ENCODE peak calls at places on chromosomes 1 and 21, in five cellular contexts. Q is AG04450, N is right lobe of liver, M is stomach, D is neural progenitor cell. C is an unnamed sample. For H3K27me3, the result is how much of the 10 kb centered on the place peaks cover.

GRCh38 chr1:164608651-164609057 is 49.7 kb downstream of the PBX1 start:
- DNase-seq in Q (no peak), N (no peak), M (no peak), D (no peak), C (no peak)

GRCh38 chr1:115877511-115877910 is 36.6 kb upstream of the NHLH2 start:
- DNase-seq in Q (no peak), N (no peak), M (no peak), D (peak), C (no peak)

GRCh38 chr1:42935313-42935624 is 23.4 kb downstream of the SLC2A1 start:
- DNase-seq in Q (no peak), N (no peak), M (peak), D (no peak), C (no peak)

GRCh38 chr21:32562915-32563314 is 22.4 kb downstream of the TCP10L start:
- DNase-seq in Q (no peak), N (no peak), M (no peak), D (no peak), C (no peak)

GRCh38 chr1:225427249-225428065 is at the start of gene LBR:
- DNase-seq in Q (no peak), N (peak), M (peak), D (peak), C (peak)

GRCh38 chr1:9399510-9400424 is 107.1 kb downstream of the SPSB1 start:
- DNase-seq in Q (no peak), N (no peak), M (peak), D (no peak), C (peak)

GRCh38 chr1:245444971-245445370 is 290.2 kb downstream of the KIF26B start:
- DNase-seq in Q (no peak), N (no peak), M (no peak), D (no peak), C (no peak)

GRCh38 chr21:16870116-16870515 is 642.7 kb upstream of the CXADR start:
- DNase-seq in Q (peak), N (no peak), M (no peak), D (no peak), C (no peak)

GRCh38 chr1:154353460-154353904 is 28.2 kb downstream of the ATP8B2 start:
- DNase-seq in Q (no peak), N (no peak), M (peak), D (peak), C (peak)

GRCh38 chr1:180842890-180843289 is 69.8 kb upstream of the KIAA1614 start:
- DNase-seq in Q (no peak), N (no peak), M (no peak), D (peak), C (peak)

GRCh38 chr1:225655509-225656258 is 2.8 kb upstream of the ENAH start:
- DNase-seq in Q (peak), N (no peak), M (peak), D (peak), C (no peak)

GRCh38 chr1:91549041-91549735 is 48.5 kb downstream of the CDC7 start:
- DNase-seq in Q (no peak), N (no peak), M (no peak), D (no peak), C (no peak)

GRCh38 chr1:247077234-247077633 is 1.4 kb downstream of the ZNF670 start:
- DNase-seq in Q (no peak), N (no peak), M (no peak), D (no peak), C (no peak)

GRCh38 chr1:210123924-210124589 is 108.5 kb upstream of the SERTAD4 start:
- DNase-seq in Q (peak), N (no peak), M (no peak), D (no peak), C (no peak)

GRCh38 chr21:42025392-42026071 is 15.4 kb upstream of the ZBTB21 start:
- DNase-seq in Q (no peak), N (no peak), M (no peak), D (no peak), C (peak)

GRCh38 chr1:23421752-23422312 is 2.7 kb downstream of the TCEA3 start:
- DNase-seq in Q (peak), N (no peak), M (no peak), D (no peak), C (no peak)

GRCh38 chr1:92329356-92330129 is 30.7 kb downstream of the RPAP2 start:
- DNase-seq in Q (no peak), N (no peak), M (no peak), D (no peak), C (no peak)

GRCh38 chr1:220887868-220888664 is 8.8 kb downstream of the HLX start:
- DNase-seq in Q (no peak), N (no peak), M (no peak), D (peak), C (peak)

GRCh38 chr1:16371725-16372124 is 4.7 kb downstream of the SZRD1 start:
- DNase-seq in Q (no peak), N (no peak), M (no peak), D (no peak), C (no peak)

GRCh38 chr21:15061284-15061683 is 3.5 kb downstream of the NRIP1 start:
- DNase-seq in Q (no peak), N (no peak), M (no peak), D (no peak), C (no peak)

GRCh38 chr21:15063081-15063820 is 1.5 kb downstream of the NRIP1 start:
- DNase-seq in Q (no peak), N (peak), M (no peak), D (peak), C (peak)

GRCh38 chr21:15062566-15062965 is 2.2 kb downstream of the NRIP1 start:
- DNase-seq in Q (no peak), N (no peak), M (no peak), D (no peak), C (no peak)

GRCh38 chr21:15060776-15061175 is 4.0 kb downstream of the NRIP1 start:
- DNase-seq in Q (no peak), N (no peak), M (no peak), D (no peak), C (no peak)

GRCh38 chr21:15061747-15062146 is 3.1 kb downstream of the NRIP1 start:
- DNase-seq in Q (no peak), N (no peak), M (no peak), D (no peak), C (no peak)
- H3K4me3 ChIP-seq in Q (peak), N (no peak), M (no peak), D (peak), C (no peak)

GRCh38 chr1:204945565-204945977 is 74.9 kb downstream of the NFASC start:
- DNase-seq in Q (no peak), N (no peak), M (no peak), D (no peak), C (no peak)
- H3K27me3 ChIP-seq in Q (under half), N (under half), M (under half), D (under half), C (under half)

GRCh38 chr1:8078176-8078671 is 52.1 kb upstream of the ERRFI1 start:
- DNase-seq in Q (no peak), N (no peak), M (no peak), D (no peak), C (peak)
- H3K4me3 ChIP-seq in Q (no peak), N (no peak), M (no peak), D (no peak), C (no peak)

GRCh38 chr1:12013317-12013588 is 6.0 kb upstream of the MIIP start:
- DNase-seq in Q (no peak), N (no peak), M (no peak), D (no peak), C (no peak)
- H3K27me3 ChIP-seq in Q (under half), N (under half), M (under half), D (under half), C (under half)

GRCh38 chr1:20328201-20328600 is 37.5 kb downstream of the VWA5B1 start:
- DNase-seq in Q (no peak), N (no peak), M (no peak), D (no peak), C (no peak)

GRCh38 chr1:20325844-20326323 is 35.2 kb downstream of the VWA5B1 start:
- DNase-seq in Q (no peak), N (no peak), M (no peak), D (no peak), C (no peak)

GRCh38 chr1:20325407-20325737 is 34.7 kb downstream of the VWA5B1 start:
- DNase-seq in Q (no peak), N (no peak), M (no peak), D (no peak), C (no peak)

GRCh38 chr1:20327467-20327866 is 36.8 kb downstream of the VWA5B1 start:
- DNase-seq in Q (no peak), N (no peak), M (no peak), D (no peak), C (no peak)

DNA sequence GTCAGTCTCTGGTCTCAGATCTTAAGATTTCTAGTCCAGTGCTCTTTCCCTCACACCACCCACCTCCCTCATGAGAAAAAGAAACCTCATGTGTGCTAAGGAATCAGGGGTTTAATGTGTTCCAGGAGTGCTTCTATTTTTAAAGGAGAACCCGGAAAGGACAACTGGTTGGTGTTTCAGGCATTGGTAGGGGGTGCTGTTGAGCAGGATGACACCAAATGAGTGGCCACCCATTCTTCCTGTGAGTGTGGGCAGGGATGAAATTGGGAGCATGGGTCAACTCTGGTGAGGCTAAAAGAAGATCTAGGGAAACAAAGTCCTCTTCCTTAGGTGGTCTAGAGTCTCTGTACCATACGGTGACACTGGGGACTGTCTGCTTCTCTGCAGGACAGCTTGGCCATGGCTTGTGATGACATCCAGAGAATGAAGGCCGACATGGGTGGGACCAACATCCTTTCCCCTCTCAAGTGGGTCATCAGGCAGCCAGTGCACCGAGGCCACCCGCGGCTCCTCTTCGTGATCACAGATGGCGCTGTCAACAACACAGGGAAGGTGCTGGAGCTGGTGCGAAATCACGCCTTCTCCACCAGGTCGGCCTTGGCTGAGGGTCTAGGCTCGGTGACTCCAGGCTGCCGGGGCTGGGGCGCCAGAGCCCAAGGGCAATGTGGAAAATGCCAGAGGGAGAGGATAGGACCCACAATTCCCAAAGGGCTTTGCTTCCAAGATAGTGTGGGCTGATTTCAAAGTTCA is 39.3 kb downstream of the VWA5B1 start:
- DNase-seq in Q (no peak), N (no peak), M (no peak), D (no peak), C (peak)
- H3K4me3 ChIP-seq in Q (no peak), N (no peak), M (no peak), D (no peak), C (no peak)

C was measured in H7.